ENCODE peak calls at places on chromosomes 6 and 20, in four cellular contexts. C, D, T and X are unnamed samples.

GRCh38 chr6:140850438-140850837 is 1282.3 kb upstream of the GJE1 start:
- DNase-seq in C (no peak), D (no peak), T (no peak), X (no peak)

GRCh38 chr20:36974660-36975059 is 23.2 kb upstream of the SAMHD1 start:
- DNase-seq in C (no peak), D (no peak), T (no peak), X (no peak)

GRCh38 chr6:121999458-122000065 is 399.9 kb upstream of the HSF2 start:
- DNase-seq in C (peak; percentile 13), D (no peak), T (no peak), X (no peak)

GRCh38 chr6:20565291-20565690 is 31.0 kb downstream of the CDKAL1 start:
- DNase-seq in C (no peak), D (no peak), T (no peak), X (no peak)

GRCh38 chr6:149897015-149897697 is 757 bp downstream of the RAET1E start:
- DNase-seq in C (no peak), D (no peak), T (no peak), X (no peak)

GRCh38 chr20:20594171-20594530 is 118.3 kb downstream of the RALGAPA2 start:
- DNase-seq in C (no peak), D (peak; percentile 39), T (no peak), X (no peak)

GRCh38 chr6:53647437-53648094 is 18.0 kb downstream of the KLHL31 start:
- DNase-seq in C (no peak), D (no peak), T (no peak), X (no peak)

GRCh38 chr6:7542065-7542877 is 800 bp downstream of the DSP start:
- DNase-seq in C (peak; percentile 43), D (no peak), T (no peak), X (no peak)

GRCh38 chr6:53986721-53987526 is 124.3 kb upstream of the MLIP start:
- DNase-seq in C (no peak), D (no peak), T (no peak), X (no peak)

GRCh38 chr6:96301781-96302180 is 219.8 kb upstream of the UFL1 start:
- DNase-seq in C (no peak), D (peak; percentile 3), T (no peak), X (no peak)

GRCh38 chr6:14975124-14975815 is 270.6 kb upstream of the JARID2 start:
- DNase-seq in C (no peak), D (no peak), T (no peak), X (no peak)

GRCh38 chr20:20299904-20300303 is 68.0 kb upstream of the INSM1 start:
- DNase-seq in C (no peak), D (no peak), T (no peak), X (no peak)

GRCh38 chr6:45915776-45916348 is 99.8 kb downstream of the CLIC5 start:
- DNase-seq in C (no peak), D (no peak), T (no peak), X (no peak)

GRCh38 chr6:89412071-89413005 is at the start of gene RRAGD:
- DNase-seq in C (peak; percentile 83), D (no peak), T (no peak), X (peak; percentile 67)

GRCh38 chr6:13268914-13269532 is 59.3 kb downstream of the TBC1D7 start:
- DNase-seq in C (no peak), D (peak; percentile 43), T (peak; percentile 15), X (no peak)

GRCh38 chr6:15444881-15445280 is 199.0 kb downstream of the JARID2 start:
- DNase-seq in C (no peak), D (peak; percentile 52), T (no peak), X (no peak)

GRCh38 chr6:53718597-53719460 is 53.3 kb upstream of the KLHL31 start:
- DNase-seq in C (peak; percentile 61), D (peak; percentile 72), T (peak; percentile 42), X (no peak)

GRCh38 chr6:167739721-167740475 is 86.8 kb upstream of the AFDN start:
- DNase-seq in C (no peak), D (no peak), T (no peak), X (no peak)

GRCh38 chr6:107594736-107595135 is 104.8 kb downstream of the SOBP start:
- DNase-seq in C (no peak), D (no peak), T (no peak), X (no peak)

GRCh38 chr6:31048090-31048489 is 37.8 kb downstream of the MUC22 start:
- DNase-seq in C (no peak), D (no peak), T (no peak), X (no peak)

GRCh38 chr20:57148266-57148665 is 118.2 kb downstream of the BMP7 start:
- DNase-seq in C (no peak), D (no peak), T (no peak), X (no peak)

GRCh38 chr20:54193817-54194216 is 14.1 kb upstream of the PFDN4 start:
- DNase-seq in C (no peak), D (no peak), T (no peak), X (no peak)

GRCh38 chr6:169912266-169913095 is 161.1 kb downstream of the ERMARD start:
- DNase-seq in C (no peak), D (no peak), T (no peak), X (no peak)

GRCh38 chr20:845226-845868 is 11.8 kb downstream of the FAM110A start:
- DNase-seq in C (no peak), D (no peak), T (no peak), X (peak; percentile 58)

GRCh38 chr6:75204959-75205775 is 686 bp downstream of the COL12A1 start:
- DNase-seq in C (no peak), D (no peak), T (no peak), X (no peak)

GRCh38 chr20:46694484-46694883 is 5.2 kb upstream of the TP53RK start:
- DNase-seq in C (no peak), D (no peak), T (no peak), X (no peak)

GRCh38 chr6:137722749-137723272 is 144.2 kb upstream of the TNFAIP3 start:
- DNase-seq in C (no peak), D (no peak), T (no peak), X (no peak)

GRCh38 chr6:113649276-113649675 is 207.9 kb upstream of the MARCKS start:
- DNase-seq in C (no peak), D (no peak), T (no peak), X (no peak)

GRCh38 chr6:36226648-36227047 is 30.1 kb downstream of the BRPF3 start:
- DNase-seq in C (no peak), D (no peak), T (no peak), X (no peak)

GRCh38 chr6:170316071-170316470 is 9.5 kb downstream of the FAM120B start:
- DNase-seq in C (no peak), D (no peak), T (no peak), X (no peak)

GRCh38 chr20:54179946-54180345 is 6.2 kb upstream of the CYP24A1 start:
- DNase-seq in C (no peak), D (no peak), T (no peak), X (no peak)

GRCh38 chr6:21740719-21741118 is 147.2 kb downstream of the SOX4 start:
- DNase-seq in C (no peak), D (no peak), T (no peak), X (no peak)

GRCh38 chr6:169640347-169640972 is 61.4 kb downstream of the WDR27 start:
- DNase-seq in C (no peak), D (no peak), T (no peak), X (no peak)

GRCh38 chr6:66226099-66226498 is 519.1 kb upstream of the EYS start:
- DNase-seq in C (no peak), D (no peak), T (no peak), X (no peak)

GRCh38 chr6:77231438-77232305 is 231.6 kb downstream of the HTR1B start:
- DNase-seq in C (no peak), D (no peak), T (no peak), X (no peak)

GRCh38 chr6:136613477-136613876 is 63.3 kb upstream of the MAP7 start:
- DNase-seq in C (no peak), D (no peak), T (no peak), X (no peak)
- TF ChIP-seq SUZ12 in C (no peak), D (no peak), T (no peak), X (no peak)

GRCh38 chr20:62620624-62621023 is 21.7 kb upstream of the SLCO4A1 start:
- DNase-seq in C (no peak), D (no peak), T (no peak), X (no peak)

GRCh38 chr20:62618622-62619529 is 23.4 kb upstream of the SLCO4A1 start:
- DNase-seq in C (no peak), D (no peak), T (no peak), X (no peak)

GRCh38 chr20:62616728-62617621 is 25.3 kb upstream of the SLCO4A1 start:
- DNase-seq in C (peak; percentile 81), D (peak; percentile 71), T (peak; percentile 65), X (no peak)

GRCh38 chr20:62615750-62616251 is 26.5 kb upstream of the SLCO4A1 start:
- DNase-seq in C (no peak), D (no peak), T (no peak), X (no peak)

GRCh38 chr20:62617711-62618483 is 24.4 kb upstream of the SLCO4A1 start:
- DNase-seq in C (no peak), D (peak; percentile 35), T (no peak), X (no peak)
- TF ChIP-seq SUZ12 in C (no peak), D (no peak), T (no peak), X (no peak)

GRCh38 chr20:45091366-45091765 is 9.6 kb downstream of the KCNS1 start:
- DNase-seq in C (no peak), D (no peak), T (no peak), X (no peak)
- TF ChIP-seq SUZ12 in C (no peak), D (no peak), T (no peak), X (no peak)

GRCh38 chr20:41468994-41469600 is 102.5 kb upstream of the EMILIN3 start:
- DNase-seq in C (no peak), D (no peak), T (no peak), X (no peak)

GRCh38 chr20:41466836-41467619 is 100.4 kb upstream of the EMILIN3 start:
- DNase-seq in C (no peak), D (no peak), T (no peak), X (no peak)

GRCh38 chr20:41470362-41471095 is 103.9 kb upstream of the EMILIN3 start:
- DNase-seq in C (no peak), D (no peak), T (no peak), X (no peak)

GRCh38 chr20:41469868-41470267 is 103.2 kb upstream of the EMILIN3 start:
- DNase-seq in C (no peak), D (no peak), T (no peak), X (no peak)

GRCh38 chr20:41467690-41468089 is 101.1 kb upstream of the EMILIN3 start:
- DNase-seq in C (no peak), D (no peak), T (no peak), X (no peak)
- TF ChIP-seq SUZ12 in C (no peak), D (no peak), T (no peak), X (no peak)

DNA sequence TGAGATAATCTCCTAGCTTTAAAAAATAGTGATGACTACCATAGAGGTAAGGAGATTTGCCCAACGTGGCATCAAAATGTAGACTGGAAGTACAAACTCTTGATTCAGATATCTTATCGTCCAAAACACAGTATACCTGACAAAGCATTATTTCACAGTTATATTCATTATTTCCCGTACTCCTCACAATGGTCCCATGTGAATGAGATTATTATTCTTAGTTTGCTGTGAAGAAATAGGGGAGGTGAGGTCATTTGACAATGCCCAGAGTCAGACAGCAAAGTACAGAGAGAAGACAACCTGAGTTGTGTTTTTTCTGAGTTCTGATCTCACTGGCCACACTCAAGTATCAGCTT is 1.2 kb upstream of the TFB1M start:
- DNase-seq in C (no peak), D (peak; percentile 71), T (no peak), X (no peak)
- TF ChIP-seq SUZ12 in C (no peak), D (no peak), T (no peak), X (no peak)

GRCh38 chr6:119348308-119349040 is 1.1 kb downstream of the MAN1A1 start:
- DNase-seq in C (peak; percentile 57), D (peak; percentile 80), T (no peak), X (no peak)
- TF ChIP-seq SUZ12 in C (no peak), D (no peak), T (no peak), X (peak; percentile 45)